ENCODE peak calls at places on chromosomes 13 and 19, in six cellular contexts. Z, A, T, J, B and V are unnamed samples.

GRCh38 chr13:109784590-109785140 is 1.7 kb downstream of the IRS2 start:
- DNase-seq in Z (peak), A (peak), T (peak), J (peak), B (peak), V (no peak)

GRCh38 chr13:53250272-53250875 is 221.8 kb downstream of the OLFM4 start:
- DNase-seq in Z (peak), A (no peak), T (no peak), J (peak), B (peak), V (peak)

GRCh38 chr19:54456423-54457373 is 6.9 kb downstream of the LENG9 start:
- DNase-seq in Z (no peak), A (no peak), T (no peak), J (no peak), B (no peak), V (no peak)

GRCh38 chr19:38037151-38037611 is 130.2 kb downstream of the SIPA1L3 start:
- DNase-seq in Z (no peak), A (no peak), T (no peak), J (no peak), B (no peak), V (no peak)

GRCh38 chr13:32829269-32829668 is 187.0 kb upstream of the KL start:
- DNase-seq in Z (no peak), A (no peak), T (no peak), J (no peak), B (no peak), V (no peak)

GRCh38 chr13:100131863-100132574 is 43.1 kb downstream of the PCCA start:
- DNase-seq in Z (peak), A (no peak), T (no peak), J (peak), B (no peak), V (no peak)

GRCh38 chr13:30895773-30896172 is 10.3 kb upstream of the MEDAG start:
- DNase-seq in Z (no peak), A (no peak), T (no peak), J (no peak), B (no peak), V (no peak)

GRCh38 chr13:50512602-50513527 is 330.6 kb downstream of the DLEU7 start:
- DNase-seq in Z (peak), A (peak), T (peak), J (peak), B (no peak), V (peak)

GRCh38 chr13:72850959-72851677 is 69.2 kb downstream of the PIBF1 start:
- DNase-seq in Z (no peak), A (no peak), T (no peak), J (no peak), B (no peak), V (no peak)

GRCh38 chr13:32381539-32381938 is 46.4 kb downstream of the N4BP2L1 start:
- DNase-seq in Z (peak), A (peak), T (no peak), J (peak), B (peak), V (peak)

GRCh38 chr19:33905937-33906577 is 109.4 kb downstream of the KCTD15 start:
- DNase-seq in Z (no peak), A (no peak), T (no peak), J (peak), B (peak), V (no peak)

GRCh38 chr19:18699403-18700054 is 16.0 kb downstream of the CRTC1 start:
- DNase-seq in Z (no peak), A (no peak), T (no peak), J (no peak), B (no peak), V (peak)

GRCh38 chr19:39542198-39542597 is 2.2 kb upstream of the EID2 start:
- DNase-seq in Z (no peak), A (no peak), T (no peak), J (no peak), B (peak), V (no peak)

GRCh38 chr13:43242040-43242439 is 218.7 kb downstream of the DNAJC15 start:
- DNase-seq in Z (no peak), A (no peak), T (no peak), J (no peak), B (no peak), V (no peak)

GRCh38 chr13:68047889-68048288 is 817.8 kb upstream of the PCDH9 start:
- DNase-seq in Z (no peak), A (no peak), T (no peak), J (no peak), B (no peak), V (no peak)

GRCh38 chr13:80037505-80037888 is 303.4 kb downstream of the SPRY2 start:
- DNase-seq in Z (peak), A (no peak), T (no peak), J (no peak), B (no peak), V (no peak)

GRCh38 chr13:40484101-40484800 is 182.2 kb downstream of the FOXO1 start:
- DNase-seq in Z (no peak), A (no peak), T (no peak), J (peak), B (no peak), V (no peak)

GRCh38 chr13:26220575-26220974 is 1.5 kb downstream of the RNF6 start:
- DNase-seq in Z (peak), A (no peak), T (no peak), J (no peak), B (no peak), V (no peak)

GRCh38 chr13:92346046-92346445 is 880.6 kb upstream of the GPC6 start:
- DNase-seq in Z (no peak), A (no peak), T (no peak), J (no peak), B (peak), V (no peak)

GRCh38 chr19:47895165-47895782 is 9.2 kb upstream of the SULT2A1 start:
- DNase-seq in Z (no peak), A (no peak), T (no peak), J (no peak), B (no peak), V (no peak)

GRCh38 chr19:50377051-50377441 is 789 bp downstream of the NR1H2 start:
- DNase-seq in Z (no peak), A (no peak), T (no peak), J (peak), B (no peak), V (peak)

GRCh38 chr19:4310247-4311121 is 6.1 kb downstream of the FSD1 start:
- DNase-seq in Z (peak), A (no peak), T (no peak), J (peak), B (no peak), V (peak)

GRCh38 chr13:36788276-36788675 is 30.7 kb upstream of the RFXAP start:
- DNase-seq in Z (no peak), A (no peak), T (no peak), J (no peak), B (no peak), V (no peak)

GRCh38 chr19:6238256-6238642 is 41.5 kb downstream of the MLLT1 start:
- DNase-seq in Z (no peak), A (no peak), T (no peak), J (no peak), B (no peak), V (no peak)

GRCh38 chr13:43782686-43783085 is 4.1 kb downstream of the ENOX1 start:
- DNase-seq in Z (no peak), A (no peak), T (no peak), J (no peak), B (no peak), V (no peak)

GRCh38 chr19:14004619-14005380 is 1.3 kb downstream of the RFX1 start:
- DNase-seq in Z (peak), A (peak), T (no peak), J (peak), B (no peak), V (peak)

GRCh38 chr13:66992183-66992582 is 238.0 kb downstream of the PCDH9 start:
- DNase-seq in Z (peak), A (no peak), T (no peak), J (no peak), B (no peak), V (no peak)

GRCh38 chr19:1690570-1691307 is 38.3 kb upstream of the TCF3 start:
- DNase-seq in Z (peak), A (no peak), T (peak), J (peak), B (no peak), V (peak)

GRCh38 chr13:48153186-48153585 is 58.3 kb upstream of the MED4 start:
- DNase-seq in Z (no peak), A (no peak), T (no peak), J (no peak), B (no peak), V (no peak)

GRCh38 chr13:83975668-83976165 is 93.4 kb upstream of the SLITRK1 start:
- DNase-seq in Z (no peak), A (no peak), T (no peak), J (no peak), B (no peak), V (no peak)

GRCh38 chr19:29476528-29476927 is 49.3 kb upstream of the VSTM2B start:
- DNase-seq in Z (no peak), A (no peak), T (no peak), J (no peak), B (no peak), V (no peak)